ENCODE peak calls at places on chromosomes 3 and 15, in nine cellular contexts. C is A549; N is upper lobe of right lung; V is CD8-positive, alpha-beta T cell; W is lower lobe of right lung; H is right atrium auricular region; S is colonic mucosa; F is tibial nerve; M is WERI-Rb-1. I is an unnamed sample.

GRCh38 chr3:33240261-33240660 is 21.7 kb upstream of the SUSD5 start:
- DNase-seq in M (no peak), F (no peak), W (no peak), C (no peak), H (no peak), S (no peak), N (no peak), V (no peak), I (no peak)

GRCh38 chr15:55546718-55547117 is 38.7 kb upstream of the DNAAF4 start:
- DNase-seq in N (no peak), V (no peak), C (no peak), S (no peak), F (no peak), H (no peak), W (no peak), M (no peak), I (no peak)

GRCh38 chr15:51119120-51119519 is 24.4 kb upstream of the TNFAIP8L3 start:
- DNase-seq in M (no peak), W (no peak), V (no peak), H (no peak), N (no peak), C (no peak), S (no peak), F (no peak), I (no peak)

GRCh38 chr3:73148653-73149052 is 87.2 kb downstream of the EBLN2 start:
- DNase-seq in W (no peak), N (no peak), H (no peak), V (no peak), F (no peak), S (no peak), M (no peak), C (no peak), I (peak)

GRCh38 chr15:26889298-26889898 is 22.5 kb downstream of the GABRA5 start:
- DNase-seq in W (no peak), C (peak), H (no peak), S (peak), N (no peak), M (peak), F (no peak), V (peak), I (peak)

GRCh38 chr3:112643621-112644236 is 2.8 kb upstream of the CCDC80 start:
- DNase-seq in W (no peak), M (no peak), H (no peak), V (no peak), C (no peak), N (no peak), S (no peak), F (no peak), I (no peak)

GRCh38 chr3:10173926-10174435 is 9.3 kb downstream of the IRAK2 start:
- DNase-seq in V (no peak), C (peak), M (no peak), F (peak), W (peak), N (peak), S (no peak), H (peak), I (peak)

GRCh38 chr3:195870442-195870841 is 37.9 kb downstream of the TNK2 start:
- DNase-seq in N (no peak), W (no peak), F (no peak), S (no peak), C (peak), M (no peak), V (no peak), H (no peak), I (peak)

GRCh38 chr15:59384507-59384906 is 11.8 kb upstream of the MYO1E start:
- DNase-seq in H (no peak), W (no peak), F (no peak), C (no peak), N (no peak), S (no peak), M (no peak), V (no peak), I (no peak)

GRCh38 chr3:171825222-171825828 is 15.0 kb upstream of the PLD1 start:
- DNase-seq in F (no peak), M (no peak), C (no peak), W (no peak), N (no peak), H (no peak), V (no peak), S (no peak), I (no peak)

GRCh38 chr3:149466192-149466591 is 8.3 kb upstream of the TM4SF4 start:
- DNase-seq in M (no peak), W (no peak), C (no peak), H (no peak), V (no peak), F (no peak), S (no peak), N (no peak), I (peak)

GRCh38 chr3:46541856-46542255 is 24.2 kb downstream of the LRRC2 start:
- DNase-seq in V (no peak), C (no peak), M (no peak), N (no peak), W (no peak), F (no peak), H (no peak), S (no peak), I (no peak)

GRCh38 chr3:141383555-141384129 is 15.3 kb downstream of the ZBTB38 start:
- DNase-seq in C (no peak), S (no peak), M (peak), W (no peak), N (no peak), H (no peak), V (no peak), F (no peak), I (no peak)

GRCh38 chr3:128435058-128435457 is 31.6 kb downstream of the DNAJB8 start:
- DNase-seq in S (no peak), V (no peak), W (no peak), M (peak), N (no peak), C (no peak), F (no peak), H (no peak), I (no peak)

GRCh38 chr3:4644954-4645353 is 151.8 kb downstream of the ITPR1 start:
- DNase-seq in N (no peak), M (no peak), C (no peak), H (no peak), S (no peak), W (no peak), V (no peak), F (no peak), I (no peak)

GRCh38 chr3:148329481-148330220 is 368.1 kb upstream of the AGTR1 start:
- DNase-seq in M (no peak), V (no peak), H (no peak), F (no peak), N (no peak), W (no peak), S (no peak), C (no peak), I (no peak)

GRCh38 chr15:45139770-45140169 is 10.0 kb downstream of the DUOX1 start:
- DNase-seq in N (peak), W (peak), S (no peak), M (no peak), H (no peak), C (no peak), V (no peak), F (no peak), I (peak)

GRCh38 chr15:89735773-89736172 is 15.3 kb downstream of the MESP1 start:
- DNase-seq in W (no peak), H (no peak), S (no peak), C (no peak), N (no peak), V (no peak), M (no peak), F (no peak), I (no peak)

GRCh38 chr3:8643693-8644365 is 769 bp downstream of the SSUH2 start:
- DNase-seq in F (no peak), N (no peak), H (no peak), M (no peak), S (no peak), W (no peak), V (no peak), C (no peak), I (no peak)

GRCh38 chr3:145313751-145314150 is 847.2 kb downstream of the PLOD2 start:
- DNase-seq in W (no peak), M (no peak), N (no peak), V (no peak), S (no peak), H (no peak), F (no peak), C (no peak), I (no peak)

GRCh38 chr3:53821631-53822068 is 24.6 kb downstream of the CHDH start:
- DNase-seq in V (no peak), S (no peak), N (no peak), W (no peak), H (no peak), M (no peak), C (no peak), F (no peak), I (no peak)

GRCh38 chr3:19702416-19703078 is 231.5 kb downstream of the EFHB start:
- DNase-seq in C (no peak), F (no peak), W (no peak), M (no peak), H (no peak), N (peak), S (peak), V (no peak), I (no peak)

GRCh38 chr3:47863391-47864128 is 60.6 kb downstream of the DHX30 start:
- DNase-seq in V (no peak), H (no peak), N (no peak), F (no peak), W (no peak), C (no peak), S (no peak), M (no peak), I (no peak)

GRCh38 chr3:128421966-128422365 is 44.7 kb downstream of the DNAJB8 start:
- DNase-seq in W (no peak), S (no peak), N (no peak), V (no peak), H (no peak), M (no peak), F (no peak), C (no peak), I (no peak)

GRCh38 chr15:45476395-45476794 is 46.2 kb downstream of the SLC30A4 start:
- DNase-seq in M (no peak), W (no peak), C (no peak), S (no peak), V (no peak), F (no peak), N (no peak), H (no peak), I (peak)

GRCh38 chr3:197583371-197583770 is 27.6 kb upstream of the BDH1 start:
- DNase-seq in N (no peak), H (no peak), V (no peak), W (no peak), M (no peak), S (no peak), F (no peak), C (no peak), I (no peak)

GRCh38 chr3:56347219-56347871 is 120.9 kb downstream of the ERC2 start:
- DNase-seq in C (no peak), W (no peak), S (peak), H (no peak), M (peak), F (no peak), V (no peak), N (peak), I (no peak)

GRCh38 chr15:77577350-77577749 is 55.4 kb downstream of the LINGO1 start:
- DNase-seq in V (no peak), W (no peak), S (no peak), H (no peak), F (no peak), C (no peak), M (peak), N (no peak), I (peak)

GRCh38 chr15:77578641-77579372 is 53.9 kb downstream of the LINGO1 start:
- DNase-seq in F (no peak), V (no peak), S (no peak), H (no peak), M (no peak), W (no peak), N (no peak), C (no peak), I (peak)

GRCh38 chr15:77580991-77581682 is 51.6 kb downstream of the LINGO1 start:
- DNase-seq in H (no peak), N (no peak), W (no peak), M (no peak), S (no peak), C (no peak), F (no peak), V (no peak), I (peak)

GRCh38 chr15:77581896-77582569 is 50.7 kb downstream of the LINGO1 start:
- DNase-seq in V (no peak), H (no peak), C (no peak), W (no peak), M (no peak), N (no peak), F (no peak), S (peak), I (peak)

GRCh38 chr15:77579498-77580188 is 53.1 kb downstream of the LINGO1 start:
- DNase-seq in N (no peak), H (no peak), F (no peak), C (no peak), V (no peak), W (no peak), M (no peak), S (no peak), I (peak)
- H3K27ac ChIP-seq in N (no peak), H (no peak), F (no peak), C (no peak), V (no peak), W (no peak), M (no peak), S (no peak), I (no peak)

GRCh38 chr3:117355566-117355965 is 646.0 kb downstream of the TUSC7 start:
- DNase-seq in F (no peak), W (no peak), M (peak), H (no peak), N (no peak), S (peak), C (peak), V (no peak), I (no peak)
- TF ChIP-seq CTCF in F (peak), W (no peak), M (peak), H (no peak), N (peak), S (peak), C (peak), V (no peak), I (peak)

GRCh38 chr3:185717121-185717520 is 107.7 kb downstream of the IGF2BP2 start:
- DNase-seq in C (no peak), M (no peak), V (no peak), S (no peak), W (no peak), F (no peak), N (no peak), H (no peak), I (peak)
- H3K27ac ChIP-seq in C (peak), M (peak), V (no peak), S (peak), W (peak), F (no peak), N (peak), H (no peak), I (peak)

DNA sequence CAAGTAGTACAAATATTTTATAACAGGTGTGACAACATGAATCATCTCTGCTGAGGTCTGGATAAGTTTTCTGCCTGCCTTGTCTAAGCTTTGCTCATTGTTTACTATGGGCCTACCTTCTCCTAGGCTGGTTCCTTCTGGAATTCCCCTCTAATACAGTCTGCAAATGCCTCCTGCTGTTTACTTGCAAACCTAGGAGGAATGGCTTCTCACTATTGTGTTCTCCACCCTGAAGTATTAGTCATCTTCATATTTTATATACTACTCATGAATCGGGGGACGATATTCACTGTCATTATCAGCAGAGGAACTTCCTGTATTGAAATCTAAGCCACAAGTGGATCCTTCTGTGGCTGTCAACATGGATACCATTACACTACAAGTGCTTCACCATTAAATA is 154.8 kb downstream of the PLCL2 start:
- DNase-seq in C (peak), V (no peak), S (no peak), F (no peak), N (no peak), M (no peak), W (no peak), H (no peak), I (peak)
- TF ChIP-seq CTCF in C (peak), V (no peak), S (no peak), F (no peak), N (no peak), M (no peak), W (no peak), H (no peak), I (no peak)

DNA sequence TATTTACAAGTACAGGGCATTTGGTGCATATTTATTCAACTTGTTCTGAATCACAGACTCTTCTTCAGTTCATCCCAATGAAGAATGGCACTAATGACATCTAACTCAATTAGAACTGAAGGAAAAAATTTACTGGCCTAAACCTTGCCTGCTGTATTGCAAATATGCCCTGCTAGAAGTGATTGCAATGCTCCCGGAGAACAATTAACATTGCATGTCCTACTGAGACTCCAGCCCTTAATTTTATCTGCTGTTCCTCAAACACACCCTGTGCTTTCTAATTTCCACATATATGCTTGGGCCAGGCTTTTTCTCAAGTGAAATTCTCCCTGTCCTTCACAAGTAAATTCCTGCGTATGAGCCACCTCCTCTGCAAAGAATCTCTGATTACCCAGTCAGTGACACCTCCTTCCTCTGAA is 8.3 kb downstream of the ACKR4 start:
- DNase-seq in V (no peak), H (no peak), W (no peak), C (no peak), S (no peak), M (no peak), F (no peak), N (no peak), I (no peak)
- H3K27ac ChIP-seq in V (no peak), H (peak), W (peak), C (no peak), S (no peak), M (no peak), F (no peak), N (peak), I (peak)

GRCh38 chr3:114584734-114585371 is 291.0 kb downstream of the TIGIT start:
- DNase-seq in M (no peak), V (no peak), C (no peak), F (no peak), S (no peak), W (no peak), N (no peak), H (no peak), I (no peak)
- TF ChIP-seq CTCF in M (no peak), V (no peak), C (no peak), F (no peak), S (no peak), W (no peak), N (no peak), H (no peak), I (peak)

GRCh38 chr3:125023833-125024560 is 31.8 kb downstream of the HEG1 start:
- DNase-seq in S (no peak), N (no peak), M (no peak), F (no peak), W (no peak), H (no peak), C (no peak), V (no peak), I (no peak)
- H3K27ac ChIP-seq in S (no peak), N (no peak), M (no peak), F (no peak), W (peak), H (peak), C (no peak), V (no peak), I (no peak)

DNA sequence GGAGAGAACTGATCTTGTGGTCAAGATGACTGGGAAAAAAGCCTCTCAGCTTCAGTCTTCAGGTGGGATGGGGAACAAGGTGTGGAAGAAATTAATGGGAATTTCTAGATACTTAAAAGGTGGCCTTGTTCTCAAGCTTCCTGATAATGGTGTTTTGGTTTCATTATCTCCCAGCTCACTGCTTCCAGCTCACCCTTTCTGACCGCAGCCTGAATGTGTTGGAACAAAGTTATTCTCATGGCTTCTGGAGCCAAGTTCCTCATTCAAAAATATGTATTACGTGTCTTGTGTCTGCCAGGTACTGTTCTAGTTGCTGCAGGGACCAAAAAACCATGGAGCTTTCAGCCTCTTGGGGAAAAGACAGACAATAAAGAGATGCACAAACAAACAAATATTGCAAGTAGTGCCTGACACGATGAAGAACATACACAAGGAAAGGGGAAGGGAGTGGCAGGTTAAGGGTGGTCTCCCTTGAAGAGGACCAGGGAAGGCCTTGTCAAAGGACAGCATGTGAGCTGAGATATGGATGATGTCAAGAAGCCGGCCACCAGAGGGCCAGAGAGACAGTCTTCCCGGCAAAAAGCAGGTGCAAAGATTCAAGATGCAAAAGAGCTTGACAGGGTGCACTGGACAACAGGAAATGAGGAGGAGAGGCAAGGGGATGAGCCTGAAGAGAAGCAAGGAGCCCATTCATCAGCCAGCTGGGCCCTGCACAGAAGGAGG is 35.5 kb downstream of the ARRDC4 start:
- DNase-seq in F (no peak), V (no peak), C (no peak), S (peak), H (no peak), W (no peak), M (no peak), N (no peak), I (no peak)
- TF ChIP-seq CTCF in F (no peak), V (no peak), C (no peak), S (peak), H (no peak), W (no peak), M (peak), N (no peak), I (no peak)

DNA sequence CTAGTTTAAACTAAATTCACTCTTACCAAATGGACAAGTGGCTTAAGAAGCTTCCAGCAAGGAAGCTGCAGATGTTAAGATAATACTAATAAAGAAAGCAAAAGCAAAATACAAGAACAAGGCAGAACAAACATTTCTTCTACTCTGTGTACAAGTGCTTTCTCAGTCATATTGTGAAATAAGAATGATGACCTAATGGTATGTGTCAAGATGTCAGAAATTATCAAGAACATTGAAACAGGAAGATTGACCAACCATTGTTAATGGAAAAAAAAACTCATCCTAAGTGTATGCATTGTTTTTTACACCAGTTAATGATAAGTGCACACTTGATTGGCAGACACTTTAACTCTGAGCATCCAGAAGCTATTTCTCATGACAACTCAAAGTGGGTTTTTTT is 65.4 kb upstream of the P2RY1 start:
- DNase-seq in S (no peak), M (no peak), C (no peak), W (no peak), N (no peak), F (no peak), H (no peak), V (no peak), I (no peak)
- H3K27ac ChIP-seq in S (no peak), M (no peak), C (no peak), W (no peak), N (no peak), F (no peak), H (no peak), V (no peak), I (no peak)

I was measured in osteoblast.